ENCODE peak calls at places on chromosomes 6 and 20, in ten cellular contexts. I is heart right ventricle, M is lower lobe of right lung, N is DND-41, F is left ventricle myocardium inferior, H is HCT116, C is left lung, R is upper lobe of right lung, O is IMR-90, J is thyroid gland. W is an unnamed sample. For H3K4me1, the result is how much of the 10 kb centered on the place peaks cover.

GRCh38 chr6:3874069-3874468 is 24.9 kb downstream of the FAM50B start:
- DNase-seq in H (no peak), O (no peak), R (no peak), F (no peak), C (no peak), I (no peak), M (no peak), J (no peak), N (no peak), W (no peak)

GRCh38 chr6:152267967-152268845 is 369.0 kb downstream of the SYNE1 start:
- DNase-seq in J (no peak), H (no peak), C (no peak), N (no peak), O (no peak), R (no peak), I (no peak), F (no peak), M (no peak), W (no peak)

GRCh38 chr6:142478117-142478516 is 176.3 kb downstream of the ADGRG6 start:
- DNase-seq in I (no peak), R (no peak), J (no peak), H (peak), C (no peak), M (peak), F (no peak), O (peak), N (peak), W (no peak)

GRCh38 chr6:68235192-68235812 is 399.8 kb upstream of the ADGRB3 start:
- DNase-seq in F (no peak), C (no peak), R (no peak), O (no peak), N (no peak), M (no peak), I (no peak), H (no peak), J (no peak), W (no peak)

GRCh38 chr6:20915150-20915549 is 380.9 kb downstream of the CDKAL1 start:
- DNase-seq in O (no peak), H (no peak), F (no peak), C (no peak), N (no peak), R (no peak), I (no peak), M (no peak), J (no peak), W (no peak)

GRCh38 chr6:144582939-144583613 is 297.9 kb downstream of the UTRN start:
- DNase-seq in J (peak), O (peak), C (peak), F (peak), M (peak), I (peak), H (no peak), R (peak), N (peak), W (peak)

GRCh38 chr20:17661121-17661744 is 20.8 kb downstream of the RRBP1 start:
- DNase-seq in N (no peak), I (no peak), O (no peak), J (no peak), C (no peak), M (no peak), R (no peak), F (no peak), H (no peak), W (no peak)

GRCh38 chr6:46419576-46420002 is 71.7 kb downstream of the RCAN2 start:
- DNase-seq in O (peak), C (peak), I (peak), R (no peak), M (no peak), H (peak), J (peak), F (no peak), N (peak), W (peak)

GRCh38 chr20:15395457-15395856 is 1058.0 kb upstream of the FLRT3 start:
- DNase-seq in O (no peak), J (no peak), F (no peak), R (no peak), I (no peak), C (no peak), H (no peak), N (no peak), M (no peak), W (no peak)

GRCh38 chr6:157592566-157592965 is 211.6 kb downstream of the ZDHHC14 start:
- DNase-seq in O (no peak), R (no peak), M (no peak), I (no peak), F (no peak), H (no peak), J (peak), C (no peak), N (no peak), W (no peak)

GRCh38 chr6:8299034-8299433 is 136.3 kb downstream of the SLC35B3 start:
- DNase-seq in M (no peak), I (no peak), F (no peak), H (no peak), O (no peak), R (no peak), C (no peak), N (no peak), J (no peak), W (no peak)

GRCh38 chr20:62577447-62577846 is 64.9 kb upstream of the SLCO4A1 start:
- DNase-seq in I (no peak), R (no peak), F (no peak), O (no peak), M (no peak), H (no peak), C (no peak), N (no peak), J (no peak), W (peak)

GRCh38 chr6:26006086-26006939 is 43.7 kb downstream of the TRIM38 start:
- DNase-seq in C (no peak), R (no peak), M (no peak), J (no peak), H (no peak), I (no peak), N (no peak), F (no peak), O (no peak), W (no peak)

GRCh38 chr20:63060057-63060991 is 53.6 kb upstream of the BHLHE23 start:
- DNase-seq in F (peak), C (peak), J (no peak), M (peak), N (no peak), R (peak), I (no peak), H (no peak), O (peak), W (peak)

GRCh38 chr20:34705383-34706021 is 1.4 kb downstream of the TP53INP2 start:
- DNase-seq in R (no peak), J (peak), N (no peak), M (no peak), F (peak), O (peak), C (peak), I (peak), H (no peak), W (peak)

GRCh38 chr6:156557269-156557885 is 219.8 kb upstream of the ARID1B start:
- DNase-seq in M (no peak), H (no peak), O (peak), R (no peak), F (peak), C (no peak), J (peak), N (no peak), I (peak), W (no peak)

GRCh38 chr20:2298116-2298515 is 2.3 kb downstream of the TGM3 start:
- DNase-seq in O (no peak), I (no peak), J (no peak), R (no peak), H (no peak), M (no peak), C (no peak), N (no peak), F (no peak), W (peak)

GRCh38 chr6:158011478-158011920 is 29.8 kb downstream of the SYNJ2 start:
- DNase-seq in J (no peak), M (no peak), O (peak), F (peak), N (no peak), C (peak), R (no peak), H (no peak), I (no peak), W (peak)

GRCh38 chr6:35906499-35906846 is 14.4 kb downstream of the SRPK1 start:
- DNase-seq in C (no peak), N (no peak), H (no peak), F (no peak), I (no peak), O (peak), M (no peak), J (no peak), R (no peak), W (no peak)

GRCh38 chr20:62344092-62344491 is 23.0 kb downstream of the LAMA5 start:
- DNase-seq in H (no peak), C (no peak), O (no peak), M (no peak), J (no peak), I (no peak), N (no peak), R (no peak), F (no peak), W (no peak)

GRCh38 chr20:49658508-49658907 is 55.2 kb downstream of the B4GALT5 start:
- DNase-seq in C (no peak), I (no peak), H (no peak), R (no peak), F (no peak), O (no peak), M (no peak), J (no peak), N (no peak), W (no peak)
- H3K4me1 ChIP-seq in C (half or more), I (under half), H (under half), R (under half), F (half or more), O (under half), M (half or more), J (half or more), N (under half), W (under half)

GRCh38 chr6:116986819-116987218 is 109.8 kb downstream of the RFX6 start:
- DNase-seq in J (no peak), O (no peak), I (no peak), C (no peak), N (no peak), H (no peak), M (no peak), R (no peak), F (no peak), W (no peak)
- TF ChIP-seq CTCF in J (no peak), O (no peak), I (no peak), C (no peak), N (no peak), H (no peak), M (no peak), R (no peak), F (no peak), W (no peak)

GRCh38 chr20:57264908-57265648 is 1.4 kb downstream of the BMP7 start:
- DNase-seq in O (no peak), C (no peak), M (no peak), H (no peak), I (no peak), N (no peak), F (no peak), J (peak), R (no peak), W (no peak)
- H3K4me3 ChIP-seq in O (no peak), C (peak), M (peak), H (peak), I (peak), N (no peak), F (peak), J (peak), R (peak), W (peak)

GRCh38 chr20:50517817-50518154 is 7.6 kb downstream of the PTPN1 start:
- DNase-seq in R (no peak), N (peak), O (no peak), M (no peak), H (no peak), J (no peak), C (no peak), I (no peak), F (no peak), W (peak)
- H3K4me1 ChIP-seq in R (half or more), N (half or more), O (under half), M (half or more), H (under half), J (half or more), C (half or more), I (under half), F (half or more), W (half or more)

DNA sequence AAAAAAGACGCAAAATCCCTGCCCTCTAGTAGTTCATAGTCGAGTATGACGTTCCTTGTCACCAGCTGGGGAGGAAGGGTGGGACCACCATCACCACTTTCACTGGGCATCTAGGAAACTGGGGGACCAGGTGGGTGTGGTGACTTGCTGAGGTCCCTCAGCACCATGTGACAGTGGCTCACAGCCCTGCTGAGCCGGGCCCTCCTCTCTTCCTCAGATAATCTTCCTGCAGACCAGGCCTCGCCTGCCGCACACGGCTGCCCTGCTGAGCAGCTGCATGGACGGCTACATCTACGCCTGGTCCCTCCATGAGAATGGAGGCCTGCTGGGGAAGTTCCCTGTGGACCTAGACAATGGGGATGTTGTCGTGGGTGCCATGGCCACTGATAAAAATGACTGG is 71.5 kb downstream of the EFCAB8 start:
- DNase-seq in J (no peak), N (no peak), H (no peak), R (no peak), O (no peak), F (no peak), I (no peak), M (no peak), C (no peak), W (no peak)
- TF ChIP-seq CTCF in J (no peak), N (no peak), H (no peak), R (no peak), O (no peak), F (no peak), I (no peak), M (no peak), C (no peak), W (no peak)

GRCh38 chr20:59579404-59580207 is 24.7 kb upstream of the PHACTR3 start:
- DNase-seq in R (no peak), C (no peak), F (no peak), N (no peak), I (no peak), O (no peak), H (no peak), M (no peak), J (no peak), W (no peak)
- H3K4me3 ChIP-seq in R (peak), C (no peak), F (no peak), N (no peak), I (no peak), O (no peak), H (no peak), M (no peak), J (no peak), W (no peak)

W was measured in Peyer's patch.